ENCODE peak calls at places on chromosomes 7 and 10, in six cellular contexts. L, G, J, A, M and T are unnamed samples. For H3K9me3, the result is how much of the 10 kb centered on the place peaks cover.

GRCh38 chr10:124458874-124459273 is 2.7 kb upstream of the LHPP start:
- DNase-seq in L (peak), G (no peak), J (no peak), A (no peak), M (no peak), T (no peak)

GRCh38 chr7:24851791-24852190 is 94.5 kb upstream of the GSDME start:
- DNase-seq in L (no peak), G (no peak), J (peak), A (peak), M (no peak), T (no peak)

GRCh38 chr7:98399462-98399861 is 1.4 kb downstream of the BAIAP2L1 start:
- DNase-seq in L (no peak), G (no peak), J (peak), A (no peak), M (no peak), T (no peak)

GRCh38 chr10:52778511-52779392 is 6.2 kb upstream of the MBL2 start:
- DNase-seq in L (no peak), G (no peak), J (peak), A (peak), M (no peak), T (no peak)

GRCh38 chr7:150993511-150993910 is 2.7 kb downstream of the NOS3 start:
- DNase-seq in L (peak), G (no peak), J (no peak), A (no peak), M (no peak), T (no peak)

GRCh38 chr7:26668821-26669220 is 195.6 kb downstream of the SKAP2 start:
- DNase-seq in L (no peak), G (no peak), J (no peak), A (no peak), M (no peak), T (no peak)

GRCh38 chr10:33139191-33139646 is 181.2 kb upstream of the ITGB1 start:
- DNase-seq in L (no peak), G (no peak), J (no peak), A (no peak), M (no peak), T (no peak)

GRCh38 chr7:5697754-5698487 is 83.5 kb downstream of the RNF216 start:
- DNase-seq in L (no peak), G (no peak), J (no peak), A (no peak), M (no peak), T (no peak)

GRCh38 chr7:77687747-77688144 is 8.5 kb upstream of the RSBN1L start:
- DNase-seq in L (no peak), G (no peak), J (no peak), A (no peak), M (no peak), T (no peak)

GRCh38 chr7:18786796-18787195 is 291.2 kb downstream of the HDAC9 start:
- DNase-seq in L (no peak), G (no peak), J (no peak), A (no peak), M (no peak), T (no peak)

GRCh38 chr10:78169214-78169613 is 135.6 kb downstream of the RPS24 start:
- DNase-seq in L (no peak), G (no peak), J (no peak), A (no peak), M (no peak), T (no peak)

GRCh38 chr10:6667679-6668270 is 87.7 kb upstream of the PRKCQ start:
- DNase-seq in L (no peak), G (peak), J (peak), A (peak), M (no peak), T (peak)

GRCh38 chr7:1852781-1853618 is 182.9 kb downstream of the ELFN1 start:
- DNase-seq in L (peak), G (no peak), J (no peak), A (no peak), M (peak), T (no peak)

GRCh38 chr7:135673360-135673706 is 11.0 kb downstream of the STMP1 start:
- DNase-seq in L (no peak), G (no peak), J (peak), A (peak), M (no peak), T (no peak)

GRCh38 chr7:36131026-36131425 is 22.0 kb upstream of the EEPD1 start:
- DNase-seq in L (no peak), G (no peak), J (peak), A (no peak), M (no peak), T (no peak)

GRCh38 chr10:30980951-30981616 is 50.6 kb downstream of the ZNF438 start:
- DNase-seq in L (no peak), G (peak), J (peak), A (peak), M (peak), T (peak)

GRCh38 chr7:130337410-130337971 is 7.1 kb upstream of the CPA5 start:
- DNase-seq in L (no peak), G (no peak), J (no peak), A (no peak), M (no peak), T (no peak)

DNA sequence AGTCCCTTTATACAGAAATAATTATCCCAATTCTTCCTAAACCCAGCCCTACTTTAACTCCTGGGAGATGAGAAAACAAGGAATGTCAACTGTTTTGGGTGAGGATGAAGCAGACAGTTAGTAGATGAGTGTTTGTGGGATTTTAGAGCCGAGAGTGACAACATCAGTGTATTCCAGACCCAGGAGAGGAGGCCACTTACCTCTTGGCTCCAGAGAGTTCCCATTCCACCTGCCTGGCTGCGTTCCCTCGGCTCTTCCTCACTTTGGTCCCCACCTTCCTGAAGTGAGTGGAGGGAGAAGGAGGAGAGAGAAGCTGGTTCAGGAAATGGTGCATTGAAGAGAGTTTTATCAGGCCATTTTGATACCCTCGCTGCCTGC is 579 bp downstream of the KEL start:
- DNase-seq in L (no peak), G (no peak), J (no peak), A (no peak), M (no peak), T (no peak)
- H3K27ac ChIP-seq in L (no peak), G (no peak), J (no peak), A (no peak), M (no peak), T (no peak)

GRCh38 chr7:8823486-8823885 is 390.1 kb downstream of the NXPH1 start:
- DNase-seq in L (no peak), G (no peak), J (no peak), A (no peak), M (no peak), T (no peak)
- H3K9me3 ChIP-seq in L (under half), G (under half), J (under half), A (under half), M (under half), T (under half)

GRCh38 chr10:4693967-4694366 is 132.0 kb upstream of the AKR1E2 start:
- DNase-seq in L (no peak), G (no peak), J (no peak), A (no peak), M (no peak), T (no peak)

GRCh38 chr10:4688620-4689019 is 137.4 kb upstream of the AKR1E2 start:
- DNase-seq in L (no peak), G (no peak), J (no peak), A (no peak), M (no peak), T (no peak)

GRCh38 chr10:4691301-4691700 is 134.7 kb upstream of the AKR1E2 start:
- DNase-seq in L (no peak), G (no peak), J (no peak), A (peak), M (no peak), T (no peak)

GRCh38 chr10:4692206-4692605 is 133.8 kb upstream of the AKR1E2 start:
- DNase-seq in L (no peak), G (no peak), J (no peak), A (no peak), M (no peak), T (no peak)

DNA sequence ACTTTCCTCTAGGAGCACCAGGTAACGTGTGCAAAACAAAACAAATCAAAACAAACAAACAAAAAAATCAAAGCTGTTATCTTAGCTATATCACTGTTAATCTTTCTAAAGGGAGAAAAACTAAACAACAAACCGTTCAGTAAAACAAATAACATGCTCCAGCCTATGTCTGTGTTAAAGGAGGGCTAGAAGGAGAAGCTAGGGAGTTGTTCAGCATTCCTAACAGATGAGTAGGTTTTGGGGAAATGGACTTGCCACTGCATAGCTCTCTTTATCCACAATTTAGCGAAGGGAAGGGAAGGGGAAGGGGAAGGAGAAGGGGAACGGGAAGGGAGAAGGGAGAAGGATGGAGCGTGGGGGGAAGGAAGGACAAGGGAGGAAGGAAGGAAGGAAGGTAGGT is 134.2 kb upstream of the AKR1E2 start:
- DNase-seq in L (no peak), G (no peak), J (peak), A (peak), M (no peak), T (no peak)
- H3K27ac ChIP-seq in L (no peak), G (no peak), J (peak), A (no peak), M (no peak), T (no peak)

DNA sequence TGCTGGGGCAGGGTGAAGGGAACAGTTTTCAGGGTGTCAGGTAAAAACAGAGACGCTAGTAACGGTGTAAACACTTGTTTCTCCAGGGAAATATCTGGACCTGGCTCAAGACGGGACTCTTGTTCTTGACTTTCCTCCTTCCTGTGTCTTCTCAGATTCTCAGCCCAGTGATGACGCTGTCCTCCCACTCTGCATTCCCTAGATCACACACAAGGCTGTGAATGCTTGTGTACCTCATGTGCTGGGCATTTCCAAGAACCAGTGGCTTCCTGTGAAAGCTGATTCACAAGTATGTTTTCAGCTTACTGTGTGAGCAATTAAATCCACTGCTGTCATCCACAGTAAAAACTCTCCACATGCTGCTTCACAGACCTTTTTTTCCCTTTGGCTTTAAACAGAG is 193.9 kb upstream of the DPP6 start:
- DNase-seq in L (no peak), G (no peak), J (no peak), A (no peak), M (no peak), T (no peak)
- H3K9me3 ChIP-seq in L (under half), G (under half), J (under half), A (under half), M (under half), T (under half)

GRCh38 chr10:44776181-44776580 is 135.0 kb upstream of the TMEM72 start:
- DNase-seq in L (no peak), G (no peak), J (no peak), A (no peak), M (no peak), T (no peak)

GRCh38 chr10:44775402-44775741 is 135.8 kb upstream of the TMEM72 start:
- DNase-seq in L (no peak), G (no peak), J (no peak), A (no peak), M (no peak), T (no peak)

GRCh38 chr10:44769449-44769848 is 141.7 kb upstream of the TMEM72 start:
- DNase-seq in L (no peak), G (no peak), J (no peak), A (no peak), M (no peak), T (no peak)

GRCh38 chr10:44774676-44775401 is 136.3 kb upstream of the TMEM72 start:
- DNase-seq in L (no peak), G (peak), J (peak), A (peak), M (no peak), T (no peak)

DNA sequence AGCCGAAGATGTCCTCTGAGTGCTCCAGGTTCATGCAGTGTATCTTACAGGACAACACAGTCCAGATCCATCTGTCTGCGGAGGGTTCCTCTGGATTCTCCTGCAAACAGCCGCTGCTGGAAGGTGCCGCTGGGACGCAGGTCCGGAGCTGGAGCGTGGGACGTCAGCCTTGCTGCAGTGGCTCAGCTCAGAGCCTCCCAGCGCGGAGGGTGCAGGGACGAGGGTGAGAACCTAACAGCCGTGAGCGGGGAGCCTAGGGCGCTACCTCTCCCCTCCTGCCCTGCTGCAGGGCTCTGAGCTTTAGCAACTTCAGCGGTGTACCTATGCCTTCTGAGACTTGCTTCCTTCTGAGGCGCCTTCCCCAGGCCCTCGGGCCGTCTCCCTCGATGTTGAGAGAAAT is 137.6 kb upstream of the TMEM72 start:
- DNase-seq in L (no peak), G (no peak), J (no peak), A (no peak), M (no peak), T (no peak)
- H3K27ac ChIP-seq in L (no peak), G (no peak), J (no peak), A (no peak), M (no peak), T (no peak)

DNA sequence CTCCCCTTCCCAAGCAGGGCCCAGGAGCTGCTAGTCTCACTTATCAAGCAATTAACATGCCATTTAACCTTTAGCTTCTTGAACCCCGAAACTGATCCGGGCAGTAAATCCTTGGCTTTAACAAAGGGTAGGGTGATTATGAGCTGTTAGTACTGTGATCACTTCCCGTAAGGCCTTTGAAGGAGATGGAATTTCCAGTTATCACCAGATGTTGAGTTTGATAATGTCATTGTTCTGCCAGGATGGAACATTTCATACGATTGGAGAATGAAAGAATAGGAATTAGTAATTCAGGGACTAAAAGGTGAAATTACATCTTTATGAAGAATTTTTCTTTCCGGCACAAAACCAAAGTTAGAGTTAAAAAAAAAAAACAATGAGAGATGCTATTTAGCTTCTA is 570.9 kb upstream of the FOXK1 start:
- DNase-seq in L (no peak), G (no peak), J (no peak), A (no peak), M (no peak), T (no peak)
- H3K9me3 ChIP-seq in L (under half), G (under half), J (under half), A (under half), M (under half), T (under half)